ENCODE peak calls at places on chromosomes 12 and 14, in six cellular contexts. D, E, I, L, K and T are unnamed samples. For H3K4me1, the result is how much of the 10 kb centered on the place peaks cover.

GRCh38 chr12:12788675-12789368 is 3.4 kb downstream of the APOLD1 start:
- DNase-seq in D (peak), K (peak), L (peak), I (peak), E (peak), T (no peak)

GRCh38 chr12:102847131-102847530 is 69.9 kb downstream of the PAH start:
- DNase-seq in L (no peak), E (no peak), I (no peak), K (no peak), D (no peak), T (no peak)

GRCh38 chr14:49977126-49977841 is 84.4 kb downstream of the ARF6 start:
- DNase-seq in E (no peak), L (no peak), K (no peak), I (no peak), D (no peak), T (no peak)

GRCh38 chr12:89251326-89252237 is 100.7 kb downstream of the DUSP6 start:
- DNase-seq in K (no peak), I (no peak), E (no peak), D (no peak), L (peak), T (no peak)

GRCh38 chr12:81888341-81888740 is 129.2 kb upstream of the PPFIA2 start:
- DNase-seq in I (no peak), K (peak), D (no peak), E (no peak), L (no peak), T (no peak)

GRCh38 chr12:58529114-58529665 is 391.1 kb downstream of the LRIG3 start:
- DNase-seq in I (no peak), D (no peak), E (no peak), L (no peak), K (no peak), T (no peak)

GRCh38 chr14:20302042-20302761 is 3.5 kb downstream of the TTC5 start:
- DNase-seq in K (no peak), I (no peak), D (no peak), L (no peak), E (no peak), T (no peak)

GRCh38 chr12:15590180-15590826 is 198.9 kb downstream of the EPS8 start:
- DNase-seq in I (peak), E (peak), K (peak), D (peak), L (peak), T (no peak)

GRCh38 chr14:28468191-28469151 is 298.1 kb upstream of the FOXG1 start:
- DNase-seq in E (peak), I (no peak), D (no peak), L (no peak), K (no peak), T (no peak)

GRCh38 chr14:88380405-88380804 is 5.1 kb upstream of the SPATA7 start:
- DNase-seq in K (no peak), I (no peak), E (no peak), L (no peak), D (no peak), T (no peak)

GRCh38 chr14:92914087-92914656 is 8.8 kb upstream of the CHGA start:
- DNase-seq in L (peak), K (peak), I (peak), D (peak), E (peak), T (no peak)

GRCh38 chr14:100440758-100441203 is 117.6 kb downstream of the SLC25A47 start:
- DNase-seq in K (no peak), L (no peak), E (no peak), I (no peak), D (no peak), T (no peak)

GRCh38 chr12:10151621-10152020 is 20.3 kb downstream of the OLR1 start:
- DNase-seq in L (no peak), I (no peak), D (no peak), K (no peak), E (no peak), T (no peak)

GRCh38 chr14:95993768-95994592 is 45.2 kb upstream of the C14orf132 start:
- DNase-seq in E (peak), L (peak), I (peak), D (no peak), K (peak), T (no peak)

GRCh38 chr14:89628521-89628920 is 211.5 kb upstream of the FOXN3 start:
- DNase-seq in K (no peak), E (no peak), I (no peak), L (no peak), D (no peak), T (no peak)

GRCh38 chr14:63901434-63902085 is 48.8 kb downstream of the SYNE2 start:
- DNase-seq in D (no peak), L (peak), K (no peak), I (no peak), E (no peak), T (no peak)

GRCh38 chr12:54282949-54283593 is 2.5 kb downstream of the HNRNPA1 start:
- DNase-seq in L (no peak), K (no peak), D (no peak), I (no peak), E (no peak), T (no peak)

GRCh38 chr12:109625131-109625559 is 51.6 kb downstream of the MVK start:
- DNase-seq in I (no peak), E (no peak), D (no peak), K (no peak), L (no peak), T (no peak)

GRCh38 chr12:58313091-58313855 is 371.9 kb downstream of the ATP23 start:
- DNase-seq in I (no peak), K (no peak), E (no peak), L (no peak), D (no peak), T (no peak)

GRCh38 chr12:46523863-46524770 is 151.5 kb upstream of the SLC38A2 start:
- DNase-seq in E (no peak), K (no peak), D (no peak), I (no peak), L (peak), T (no peak)

GRCh38 chr12:105420659-105421240 is 90.3 kb downstream of the C12orf75 start:
- DNase-seq in D (peak), I (peak), L (peak), E (peak), K (peak), T (no peak)

GRCh38 chr12:72453079-72453478 is 180.9 kb downstream of the TRHDE start:
- DNase-seq in L (no peak), I (no peak), D (no peak), E (no peak), K (no peak), T (no peak)

GRCh38 chr12:79674629-79675028 is 16.1 kb downstream of the PAWR start:
- DNase-seq in K (no peak), E (no peak), D (no peak), I (no peak), L (no peak), T (no peak)

GRCh38 chr14:90522585-90523191 is 125.9 kb downstream of the CALM1 start:
- DNase-seq in L (no peak), D (no peak), K (no peak), E (no peak), I (no peak), T (no peak)

GRCh38 chr12:110686294-110686903 is 2.5 kb downstream of the HVCN1 start:
- DNase-seq in E (no peak), K (no peak), I (no peak), L (no peak), D (no peak), T (no peak)

GRCh38 chr12:31524791-31525495 is 66.0 kb downstream of the DENND5B start:
- DNase-seq in E (no peak), D (no peak), L (no peak), K (no peak), I (no peak), T (no peak)

GRCh38 chr12:124296916-124297351 is 2.0 kb downstream of the RFLNA start:
- DNase-seq in L (no peak), E (no peak), D (no peak), K (no peak), I (no peak), T (no peak)

GRCh38 chr14:93717968-93718320 is 70.3 kb downstream of the PRIMA1 start:
- DNase-seq in K (no peak), I (no peak), E (no peak), D (no peak), L (no peak), T (no peak)

GRCh38 chr12:81105687-81106086 is 27.8 kb downstream of the ACSS3 start:
- DNase-seq in D (no peak), I (no peak), L (no peak), K (no peak), E (no peak), T (no peak)

GRCh38 chr12:94261781-94262180 is 113.4 kb downstream of the PLXNC1 start:
- DNase-seq in D (no peak), E (no peak), I (no peak), L (no peak), K (no peak), T (no peak)
- H3K4me1 ChIP-seq in D (under half), E (under half), I (under half), L (under half), K (under half), T (under half)

GRCh38 chr12:52232233-52232915 is 669 bp upstream of the KRT7 start:
- DNase-seq in L (no peak), E (no peak), K (no peak), I (no peak), D (no peak), T (peak)
- H3K4me1 ChIP-seq in L (under half), E (under half), K (under half), I (under half), D (under half), T (under half)

DNA sequence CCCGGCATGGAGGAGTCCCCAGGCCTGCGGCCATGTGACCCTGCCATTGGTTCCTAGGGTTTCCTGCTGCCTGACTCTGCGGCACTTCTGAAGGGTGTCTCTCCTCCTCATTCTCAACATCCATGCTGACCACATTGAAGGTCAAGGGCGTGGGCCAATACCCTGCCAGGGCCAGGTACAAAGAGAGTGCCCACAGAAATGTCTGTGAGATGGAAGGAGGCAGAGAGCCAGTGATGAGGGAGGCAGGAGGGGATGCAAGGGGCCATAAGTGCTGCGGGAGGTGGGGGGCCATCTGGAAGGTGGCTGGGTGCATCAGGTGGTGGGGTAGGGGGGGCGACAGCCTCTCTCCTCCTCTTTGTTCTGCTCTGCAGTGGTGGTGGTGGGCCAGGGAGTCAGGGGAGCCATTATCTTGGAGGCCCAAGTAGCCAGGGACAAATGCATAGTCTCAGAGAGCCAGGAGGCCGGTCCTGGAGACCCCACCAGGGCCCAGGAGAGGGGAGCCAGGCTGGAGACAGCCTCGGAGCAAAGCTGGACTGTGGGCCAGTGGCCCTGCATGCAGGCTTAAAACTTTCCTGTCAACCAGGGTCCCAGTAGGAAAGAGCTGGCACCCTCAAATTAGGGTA is 13.0 kb upstream of the CDC42BPB start:
- DNase-seq in K (no peak), I (no peak), D (no peak), E (no peak), L (no peak), T (no peak)
- H3K4me1 ChIP-seq in K (under half), I (under half), D (under half), E (under half), L (under half), T (under half)

GRCh38 chr12:21650997-21651396 is 6.6 kb downstream of the LDHB start:
- DNase-seq in K (no peak), L (no peak), E (no peak), D (no peak), I (no peak), T (no peak)

GRCh38 chr12:21648378-21648777 is 9.3 kb downstream of the LDHB start:
- DNase-seq in E (no peak), I (no peak), L (no peak), K (no peak), D (no peak), T (no peak)

GRCh38 chr12:21649034-21649433 is 8.6 kb downstream of the LDHB start:
- DNase-seq in K (no peak), D (no peak), I (no peak), E (no peak), L (no peak), T (no peak)

GRCh38 chr12:21655594-21655993 is 2.0 kb downstream of the LDHB start:
- DNase-seq in E (no peak), I (no peak), D (no peak), K (no peak), L (no peak), T (no peak)

GRCh38 chr12:21651821-21652220 is 5.8 kb downstream of the LDHB start:
- DNase-seq in K (no peak), L (no peak), D (no peak), I (no peak), E (no peak), T (no peak)
- H3K4me1 ChIP-seq in K (under half), L (half or more), D (half or more), I (under half), E (under half), T (under half)

DNA sequence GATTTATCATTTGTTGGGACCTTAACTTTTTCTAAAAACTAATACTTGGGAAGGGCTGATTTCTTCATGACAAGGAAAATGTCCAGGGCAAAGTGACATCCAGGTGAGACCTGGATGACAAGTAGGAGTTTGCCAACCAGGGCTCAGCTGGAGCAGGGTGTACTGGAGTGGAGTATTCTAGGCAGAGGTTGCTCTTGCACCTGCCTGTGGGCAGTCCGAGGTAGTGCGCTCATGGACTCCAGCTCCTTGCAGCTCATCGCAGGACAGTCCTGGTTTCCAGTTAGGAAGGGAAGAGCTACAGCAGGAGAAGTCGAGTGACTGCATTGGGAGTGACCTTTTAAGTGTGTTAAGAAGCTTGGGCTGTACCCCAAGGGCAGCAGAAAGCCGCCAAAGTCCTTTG is 175.9 kb downstream of the PELI2 start:
- DNase-seq in K (no peak), I (no peak), L (no peak), D (no peak), E (no peak), T (no peak)
- H3K4me1 ChIP-seq in K (under half), I (under half), L (under half), D (under half), E (under half), T (under half)

DNA sequence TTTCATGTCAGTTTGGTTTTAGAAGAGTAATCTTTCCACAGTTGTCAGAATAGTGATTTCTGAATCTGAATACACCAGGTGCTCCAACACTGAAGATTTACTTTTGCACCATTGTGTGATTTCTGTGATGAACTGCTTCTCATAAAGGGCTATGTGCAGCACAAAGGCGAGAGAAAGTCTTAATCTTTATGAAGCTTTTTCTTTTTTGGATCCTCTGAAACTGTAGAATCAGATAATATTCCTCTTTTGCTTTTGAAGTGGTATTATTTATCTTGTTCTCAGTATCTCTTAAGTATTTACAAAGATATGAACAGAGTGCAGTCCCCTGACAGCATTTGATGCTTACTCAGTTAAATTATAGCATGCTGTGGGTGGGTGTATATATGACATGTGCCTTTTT is 207.8 kb downstream of the NAV3 start:
- DNase-seq in K (no peak), I (no peak), L (no peak), E (no peak), D (no peak), T (no peak)
- H3K4me1 ChIP-seq in K (under half), I (under half), L (under half), E (under half), D (under half), T (under half)

DNA sequence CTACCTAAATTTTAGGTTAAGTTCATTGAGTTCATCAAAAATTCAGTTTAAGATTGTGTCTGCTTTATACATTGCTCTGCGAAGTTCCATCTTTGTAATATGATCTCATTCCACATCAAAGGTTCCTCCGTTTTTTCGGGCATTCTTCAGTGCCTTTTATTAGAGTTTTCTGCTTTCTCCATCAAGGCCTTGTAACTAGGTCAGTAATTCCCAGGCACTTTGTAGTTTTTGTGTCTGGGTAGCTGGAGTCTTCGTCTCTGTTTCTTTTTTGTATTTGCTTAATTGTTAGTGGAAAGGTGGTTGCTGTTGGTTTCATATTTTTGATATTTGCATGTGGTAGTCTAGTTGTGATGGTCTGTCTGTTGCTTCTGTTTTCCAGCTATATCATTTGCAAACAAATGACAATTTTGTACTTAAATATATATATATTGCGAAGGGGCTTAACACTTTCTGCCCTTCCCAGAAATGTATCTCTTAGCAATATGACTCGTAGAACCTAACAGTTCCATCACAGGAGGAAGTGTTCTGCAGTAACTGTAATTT is 88.6 kb upstream of the DYNC1H1 start:
- DNase-seq in K (no peak), E (no peak), I (no peak), D (no peak), L (no peak), T (no peak)
- H3K4me1 ChIP-seq in K (under half), E (under half), I (under half), D (half or more), L (half or more), T (under half)